ENCODE peak calls at places on chromosomes 13 and 19, in ten cellular contexts. A is uterus, L is lower lobe of right lung, U is A673, B is fibroblast of lung, S is right cardiac atrium, F is RWPE1, W is aorta, Y is Peyer's patch, D is brain microvascular endothelial cell. N is an unnamed sample.

GRCh38 chr13:23289917-23290357 is 109.2 kb downstream of the SGCG start:
- DNase-seq in A (no peak), L (no peak), U (peak; percentile 27), B (peak; percentile 57), S (peak; percentile 65), F (peak; percentile 63), W (no peak), Y (no peak), D (peak; percentile 92), N (no peak)

GRCh38 chr13:107375701-107376350 is 807.9 kb upstream of the ARGLU1 start:
- DNase-seq in A (no peak), L (no peak), U (no peak), B (no peak), S (no peak), F (no peak), W (no peak), Y (no peak), D (no peak), N (no peak)

GRCh38 chr19:29288276-29288675 is 75.3 kb upstream of the UQCRFS1 start:
- DNase-seq in A (no peak), L (no peak), U (no peak), B (no peak), S (no peak), F (no peak), W (no peak), Y (no peak), D (no peak), N (peak; percentile 27)

GRCh38 chr13:40652588-40652940 is 13.9 kb downstream of the FOXO1 start:
- DNase-seq in A (no peak), L (no peak), U (no peak), B (no peak), S (no peak), F (no peak), W (no peak), Y (no peak), D (no peak), N (no peak)

GRCh38 chr19:15154002-15154612 is 46.7 kb downstream of the NOTCH3 start:
- DNase-seq in A (no peak), L (no peak), U (peak; percentile 73), B (peak; percentile 52), S (no peak), F (peak; percentile 53), W (peak; percentile 51), Y (no peak), D (peak; percentile 60), N (peak; percentile 53)

GRCh38 chr19:33214621-33215020 is 11.0 kb downstream of the SLC7A10 start:
- DNase-seq in A (no peak), L (no peak), U (peak; percentile 63), B (peak; percentile 26), S (peak; percentile 4), F (no peak), W (no peak), Y (no peak), D (peak; percentile 24), N (no peak)

GRCh38 chr19:50333737-50334617 is 4.8 kb upstream of the KCNC3 start:
- DNase-seq in A (peak; percentile 27), L (peak; percentile 86), U (no peak), B (no peak), S (peak; percentile 91), F (peak; percentile 99), W (peak; percentile 86), Y (peak; percentile 66), D (no peak), N (no peak)

GRCh38 chr13:51644649-51645048 is 60.4 kb downstream of the WDFY2 start:
- DNase-seq in A (no peak), L (no peak), U (no peak), B (peak; percentile 40), S (no peak), F (peak; percentile 15), W (peak; percentile 60), Y (no peak), D (peak; percentile 48), N (no peak)

GRCh38 chr19:40718774-40719391 is 2.0 kb downstream of the ITPKC start:
- DNase-seq in A (peak; percentile 51), L (peak; percentile 91), U (no peak), B (peak; percentile 64), S (peak; percentile 83), F (peak; percentile 87), W (peak; percentile 70), Y (peak; percentile 34), D (peak; percentile 21), N (peak; percentile 73)

GRCh38 chr13:82116422-82116989 is 1765.8 kb downstream of the SLITRK1 start:
- DNase-seq in A (no peak), L (no peak), U (peak; percentile 4), B (no peak), S (no peak), F (no peak), W (no peak), Y (no peak), D (no peak), N (no peak)

GRCh38 chr19:18853755-18854427 is 22.1 kb downstream of the UPF1 start:
- DNase-seq in A (no peak), L (no peak), U (no peak), B (no peak), S (peak; percentile 32), F (no peak), W (no peak), Y (no peak), D (no peak), N (no peak)

DNA sequence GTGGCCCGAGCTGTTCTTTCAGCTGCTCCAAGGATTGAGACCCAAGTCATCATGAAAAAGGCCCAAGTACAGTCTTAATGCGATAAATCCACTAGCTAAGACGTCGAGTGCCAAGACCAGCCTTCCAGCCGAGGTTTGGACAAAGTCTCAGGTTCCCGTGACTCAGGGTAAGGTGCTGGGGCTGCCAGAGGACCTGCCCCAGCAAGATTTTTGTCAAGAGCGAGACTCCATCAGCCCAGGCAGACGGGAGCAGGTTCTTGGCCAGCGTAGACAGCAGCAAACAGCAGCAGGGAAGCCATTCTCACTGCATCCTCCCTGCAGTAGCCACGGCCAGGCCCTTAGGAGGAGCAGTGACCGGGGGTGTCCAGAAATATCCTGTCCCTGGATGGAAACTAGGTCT is 3.4 kb downstream of the FEM1A start:
- DNase-seq in A (no peak), L (no peak), U (no peak), B (no peak), S (no peak), F (peak; percentile 62), W (no peak), Y (no peak), D (no peak), N (no peak)
- H3K27ac ChIP-seq in A (no peak overlapping the region), L (no peak overlapping the region), U (no peak overlapping the region), B (no peak overlapping the region), S (no peak overlapping the region), F (peak overlapping the region; percentile 89), W (no peak overlapping the region), Y (no peak overlapping the region), D (no peak overlapping the region), N (no peak overlapping the region)

GRCh38 chr13:46885018-46885417 is 11.8 kb downstream of the HTR2A start:
- DNase-seq in A (no peak), L (no peak), U (no peak), B (no peak), S (no peak), F (no peak), W (no peak), Y (no peak), D (peak; percentile 38), N (no peak)

DNA sequence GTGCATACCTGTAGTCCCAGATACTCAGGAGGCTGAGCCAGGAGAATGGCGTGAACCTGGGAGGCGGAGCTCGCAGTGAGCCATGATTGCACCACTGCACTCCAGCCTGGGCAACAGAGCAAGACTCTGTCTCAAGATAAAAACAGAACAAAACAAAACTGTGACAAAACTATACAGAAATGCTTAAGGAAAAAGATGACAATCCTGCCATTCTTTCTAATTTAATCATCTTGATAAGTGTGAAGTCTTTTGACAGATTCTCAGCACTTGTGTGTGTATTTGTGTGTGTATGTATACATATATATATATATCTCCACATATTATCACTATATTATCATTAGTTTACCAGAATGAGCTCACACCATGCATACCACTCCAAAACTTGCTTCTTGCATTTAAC is 12.3 kb downstream of the HTR2A start:
- DNase-seq in A (no peak), L (no peak), U (no peak), B (no peak), S (no peak), F (no peak), W (no peak), Y (no peak), D (no peak), N (no peak)
- H3K27ac ChIP-seq in A (no peak overlapping the region), L (no peak overlapping the region), U (no peak overlapping the region), B (no peak overlapping the region), S (no peak overlapping the region), F (no peak overlapping the region), W (no peak overlapping the region), Y (no peak overlapping the region), D (no peak overlapping the region), N (no peak overlapping the region)

DNA sequence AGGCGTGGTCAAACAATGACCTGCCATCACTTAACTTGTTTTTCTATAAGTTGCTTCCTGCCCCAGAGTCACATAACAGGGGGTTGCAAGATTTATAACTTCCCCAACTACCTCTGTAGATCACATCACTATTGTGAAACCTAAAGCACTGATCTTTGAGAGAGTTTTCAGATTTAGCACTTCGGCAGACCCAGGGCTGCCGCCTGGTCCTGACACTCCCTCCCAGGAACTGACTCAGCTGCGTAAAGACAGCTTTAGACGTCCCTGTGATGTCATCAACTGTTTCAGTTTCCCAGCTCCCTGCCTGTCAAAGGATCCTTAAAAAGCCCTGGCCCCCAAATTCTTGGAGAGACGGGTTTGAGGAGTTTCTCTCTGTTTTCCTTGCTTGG is 33.3 kb downstream of the IGFL2 start:
- DNase-seq in A (no peak), L (no peak), U (peak; percentile 35), B (peak; percentile 21), S (no peak), F (peak; percentile 27), W (no peak), Y (no peak), D (no peak), N (no peak)
- H3K27ac ChIP-seq in A (no peak overlapping the region), L (no peak overlapping the region), U (no peak overlapping the region), B (no peak overlapping the region), S (no peak overlapping the region), F (peak overlapping the region; percentile 86), W (no peak overlapping the region), Y (no peak overlapping the region), D (no peak overlapping the region), N (no peak overlapping the region)

GRCh38 chr13:44158741-44159632 is 214.6 kb upstream of the SERP2 start:
- DNase-seq in A (no peak), L (no peak), U (no peak), B (no peak), S (peak; percentile 78), F (no peak), W (peak; percentile 71), Y (no peak), D (no peak), N (peak; percentile 88)

GRCh38 chr13:44155422-44156293 is 218.0 kb upstream of the SERP2 start:
- DNase-seq in A (peak; percentile 91), L (peak; percentile 56), U (no peak), B (peak; percentile 56), S (peak; percentile 87), F (no peak), W (peak; percentile 69), Y (no peak), D (no peak), N (peak; percentile 88)

GRCh38 chr13:44158055-44158655 is 215.5 kb upstream of the SERP2 start:
- DNase-seq in A (no peak), L (no peak), U (no peak), B (no peak), S (peak; percentile 59), F (no peak), W (no peak), Y (no peak), D (no peak), N (peak; percentile 52)

GRCh38 chr13:44156294-44156658 is 217.3 kb upstream of the SERP2 start:
- DNase-seq in A (no peak), L (no peak), U (no peak), B (no peak), S (no peak), F (no peak), W (no peak), Y (no peak), D (no peak), N (no peak)

GRCh38 chr13:44157614-44158013 is 216.0 kb upstream of the SERP2 start:
- DNase-seq in A (no peak), L (no peak), U (no peak), B (peak; percentile 12), S (no peak), F (no peak), W (no peak), Y (no peak), D (no peak), N (peak; percentile 65)
- H3K27ac ChIP-seq in A (no peak overlapping the region), L (no peak overlapping the region), U (no peak overlapping the region), B (no peak overlapping the region), S (peak overlapping the region; percentile 65), F (no peak overlapping the region), W (peak overlapping the region; percentile 92), Y (no peak overlapping the region), D (no peak overlapping the region), N (peak overlapping the region; percentile 90)

N was measured in tibial artery.